ENCODE peak calls at places on chromosomes 5 and 9, in six cellular contexts. Z, B, C, D, J and V are unnamed samples.
A peak's percentile ranks its signal among the peaks of the same experiment; 100 is the strongest.

GRCh38 chr5:126898223-126898622 is 121.3 kb downstream of the LMNB1 start:
- DNase-seq in Z (no peak), B (no peak), C (no peak), D (no peak), J (no peak), V (no peak)

GRCh38 chr5:41250351-41250987 is 37.1 kb upstream of the C6 start:
- DNase-seq in Z (no peak), B (no peak), C (no peak), D (no peak), J (no peak), V (no peak)

GRCh38 chr5:52799358-52799982 is 11.8 kb downstream of the ITGA1 start:
- DNase-seq in Z (no peak), B (peak; percentile 69), C (peak; percentile 94), D (peak; percentile 66), J (peak; percentile 72), V (no peak)

GRCh38 chr5:125372694-125373621 is 626.5 kb upstream of the ZNF608 start:
- DNase-seq in Z (no peak), B (peak; percentile 35), C (peak; percentile 43), D (peak; percentile 71), J (peak; percentile 54), V (peak; percentile 84)

GRCh38 chr5:159849437-159850191 is 66.7 kb upstream of the ADRA1B start:
- DNase-seq in Z (no peak), B (peak; percentile 68), C (peak; percentile 92), D (peak; percentile 78), J (peak; percentile 84), V (no peak)

GRCh38 chr5:18772475-18772874 is 1138.2 kb downstream of the TAF11L14 start:
- DNase-seq in Z (no peak), B (no peak), C (no peak), D (peak; percentile 63), J (no peak), V (no peak)

GRCh38 chr5:32283539-32284377 is 29.0 kb downstream of the MTMR12 start:
- DNase-seq in Z (no peak), B (no peak), C (peak; percentile 49), D (peak; percentile 60), J (no peak), V (peak; percentile 56)

GRCh38 chr9:126293522-126293889 is 33.1 kb upstream of the MVB12B start:
- DNase-seq in Z (no peak), B (no peak), C (no peak), D (no peak), J (no peak), V (no peak)

GRCh38 chr5:72065751-72066255 is 41.5 kb upstream of the MAP1B start:
- DNase-seq in Z (no peak), B (no peak), C (peak; percentile 29), D (no peak), J (peak; percentile 23), V (no peak)

GRCh38 chr5:20572560-20572959 is 584.6 kb upstream of the CDH18 start:
- DNase-seq in Z (no peak), B (no peak), C (peak; percentile 0), D (peak; percentile 56), J (peak; percentile 19), V (no peak)

GRCh38 chr5:759781-760362 is 24.7 kb downstream of the ZDHHC11B start:
- DNase-seq in Z (no peak), B (no peak), C (no peak), D (no peak), J (peak; percentile 3), V (no peak)